ENCODE peak calls at places on chromosomes 2 and 18, in five cellular contexts. Y is HEK293T, U is non-pigmented ciliary epithelial cell, C is posterior cingulate gyrus, A is MM.1S. X is an unnamed sample.

GRCh38 chr2:20067992-20068727 is 16.7 kb upstream of the LAPTM4A start:
- DNase-seq in Y (no peak), U (no peak), C (no peak), A (no peak), X (no peak)

GRCh38 chr18:69787825-69788547 is 159.7 kb downstream of the CD226 start:
- DNase-seq in Y (no peak), U (no peak), C (no peak), A (no peak), X (no peak)

GRCh38 chr18:31671951-31672350 is 12.4 kb downstream of the B4GALT6 start:
- DNase-seq in Y (no peak), U (no peak), C (no peak), A (no peak), X (no peak)

GRCh38 chr2:62354771-62355550 is 151.0 kb downstream of the TMEM17 start:
- DNase-seq in Y (no peak), U (no peak), C (no peak), A (no peak), X (no peak)

GRCh38 chr2:238635637-238636036 is 208.9 kb downstream of the ASB1 start:
- DNase-seq in Y (no peak), U (peak; percentile 37), C (no peak), A (no peak), X (no peak)

GRCh38 chr2:36545871-36546416 is 52.0 kb downstream of the FEZ2 start:
- DNase-seq in Y (no peak), U (no peak), C (no peak), A (no peak), X (no peak)

GRCh38 chr2:205352593-205352992 is 329.7 kb upstream of the NRP2 start:
- DNase-seq in Y (no peak), U (peak; percentile 30), C (no peak), A (no peak), X (no peak)

GRCh38 chr18:34522627-34523026 is 187.5 kb upstream of the DTNA start:
- DNase-seq in Y (no peak), U (no peak), C (peak; percentile 8), A (no peak), X (peak; percentile 52)

GRCh38 chr18:267688-268552 is at the start of gene THOC1:
- DNase-seq in Y (peak; percentile 88), U (peak; percentile 77), C (peak; percentile 93), A (peak; percentile 95), X (peak; percentile 97)

GRCh38 chr2:47631840-47632398 is 151.0 kb upstream of the MSH6 start:
- DNase-seq in Y (no peak), U (peak; percentile 28), C (peak; percentile 57), A (no peak), X (no peak)

GRCh38 chr2:225120175-225120574 is 77.9 kb upstream of the DOCK10 start:
- DNase-seq in Y (no peak), U (no peak), C (no peak), A (no peak), X (no peak)

GRCh38 chr2:170465241-170465640 is 249.9 kb upstream of the SP5 start:
- DNase-seq in Y (no peak), U (no peak), C (no peak), A (no peak), X (no peak)

GRCh38 chr2:111176388-111176787 is 55.7 kb downstream of the BCL2L11 start:
- DNase-seq in Y (no peak), U (no peak), C (no peak), A (no peak), X (no peak)

GRCh38 chr2:104734937-104735586 is 118.9 kb upstream of the POU3F3 start:
- DNase-seq in Y (no peak), U (no peak), C (no peak), A (peak; percentile 54), X (no peak)

GRCh38 chr2:34126279-34126678 is 527.2 kb upstream of the FAM98A start:
- DNase-seq in Y (no peak), U (no peak), C (no peak), A (no peak), X (no peak)

GRCh38 chr2:19559596-19560240 is 201.3 kb upstream of the OSR1 start:
- DNase-seq in Y (no peak), U (no peak), C (no peak), A (peak; percentile 90), X (no peak)

GRCh38 chr2:81650048-81650971 is 1345.8 kb upstream of the LRRTM1 start:
- DNase-seq in Y (no peak), U (no peak), C (no peak), A (no peak), X (no peak)